ENCODE peak calls at places on chromosomes 2 and 18, in seven cellular contexts. One of them, this sample, is unnamed.
A peak's percentile ranks its signal among the peaks of the same experiment; 100 is the strongest.

GRCh38 chr2:216188956-216189355 is 79.8 kb downstream of the XRCC5 start:
- DNase-seq in IMR-90: peak; percentile 18
- DNase-seq in thyroid gland: no peak
- DNase-seq in esophagus squamous epithelium: no peak
- DNase-seq in stomach: no peak
- DNase-seq in lower leg skin: no peak
- DNase-seq in upper lobe of left lung: no peak
- DNase-seq in this sample: no peak

GRCh38 chr2:42513252-42513918 is 19.6 kb upstream of the KCNG3 start:
- DNase-seq in IMR-90: peak; percentile 43
- DNase-seq in thyroid gland: peak; percentile 3
- DNase-seq in esophagus squamous epithelium: no peak
- DNase-seq in stomach: peak; percentile 37
- DNase-seq in lower leg skin: no peak
- DNase-seq in upper lobe of left lung: no peak
- DNase-seq in this sample: peak; percentile 34

GRCh38 chr2:50751255-50752069 is 280.5 kb downstream of the NRXN1 start:
- DNase-seq in IMR-90: peak; percentile 32
- DNase-seq in thyroid gland: no peak
- DNase-seq in esophagus squamous epithelium: no peak
- DNase-seq in stomach: no peak
- DNase-seq in lower leg skin: no peak
- DNase-seq in upper lobe of left lung: no peak
- DNase-seq in this sample: no peak

GRCh38 chr18:22691988-22692710 is 241.0 kb upstream of the RBBP8 start:
- DNase-seq in IMR-90: peak; percentile 95
- DNase-seq in thyroid gland: no peak
- DNase-seq in esophagus squamous epithelium: no peak
- DNase-seq in stomach: no peak
- DNase-seq in lower leg skin: no peak
- DNase-seq in upper lobe of left lung: no peak
- DNase-seq in this sample: no peak

GRCh38 chr2:10006248-10007147 is 36.9 kb upstream of the KLF11 start:
- DNase-seq in IMR-90: no peak
- DNase-seq in thyroid gland: peak; percentile 65
- DNase-seq in esophagus squamous epithelium: no peak
- DNase-seq in stomach: peak; percentile 87
- DNase-seq in lower leg skin: no peak
- DNase-seq in upper lobe of left lung: peak; percentile 26
- DNase-seq in this sample: no peak

GRCh38 chr2:172085460-172086159 is at the start of gene DLX1:
- DNase-seq in IMR-90: no peak
- DNase-seq in thyroid gland: no peak
- DNase-seq in esophagus squamous epithelium: no peak
- DNase-seq in stomach: no peak
- DNase-seq in lower leg skin: no peak
- DNase-seq in upper lobe of left lung: no peak
- DNase-seq in this sample: no peak

GRCh38 chr2:127047716-127048617 is 59.0 kb downstream of the BIN1 start:
- DNase-seq in IMR-90: no peak
- DNase-seq in thyroid gland: no peak
- DNase-seq in esophagus squamous epithelium: no peak
- DNase-seq in stomach: peak; percentile 24
- DNase-seq in lower leg skin: peak; percentile 65
- DNase-seq in upper lobe of left lung: no peak
- DNase-seq in this sample: no peak

GRCh38 chr2:241721852-241722251 is 12.6 kb upstream of the D2HGDH start:
- DNase-seq in IMR-90: no peak
- DNase-seq in thyroid gland: no peak
- DNase-seq in esophagus squamous epithelium: no peak
- DNase-seq in stomach: no peak
- DNase-seq in lower leg skin: no peak
- DNase-seq in upper lobe of left lung: no peak
- DNase-seq in this sample: no peak

GRCh38 chr18:76894947-76895346 is 72.6 kb downstream of the ZNF236 start:
- DNase-seq in IMR-90: no peak
- DNase-seq in thyroid gland: no peak
- DNase-seq in esophagus squamous epithelium: no peak
- DNase-seq in stomach: no peak
- DNase-seq in lower leg skin: no peak
- DNase-seq in upper lobe of left lung: no peak
- DNase-seq in this sample: no peak

GRCh38 chr2:28085183-28085582 is 194.7 kb downstream of the BABAM2 start:
- DNase-seq in IMR-90: no peak
- DNase-seq in thyroid gland: no peak
- DNase-seq in esophagus squamous epithelium: no peak
- DNase-seq in stomach: no peak
- DNase-seq in lower leg skin: no peak
- DNase-seq in upper lobe of left lung: no peak
- DNase-seq in this sample: no peak

GRCh38 chr18:48228301-48228715 is 180.9 kb downstream of the ZBTB7C start:
- DNase-seq in IMR-90: no peak
- DNase-seq in thyroid gland: peak; percentile 46
- DNase-seq in esophagus squamous epithelium: no peak
- DNase-seq in stomach: no peak
- DNase-seq in lower leg skin: peak; percentile 93
- DNase-seq in upper lobe of left lung: peak; percentile 47
- DNase-seq in this sample: peak; percentile 21

GRCh38 chr2:212052412-212053159 is 486.0 kb downstream of the ERBB4 start:
- DNase-seq in IMR-90: peak; percentile 94
- DNase-seq in thyroid gland: no peak
- DNase-seq in esophagus squamous epithelium: no peak
- DNase-seq in stomach: no peak
- DNase-seq in lower leg skin: no peak
- DNase-seq in upper lobe of left lung: no peak
- DNase-seq in this sample: no peak

GRCh38 chr2:177806025-177806424 is 266.6 kb downstream of the PDE11A start:
- DNase-seq in IMR-90: no peak
- DNase-seq in thyroid gland: no peak
- DNase-seq in esophagus squamous epithelium: no peak
- DNase-seq in stomach: no peak
- DNase-seq in lower leg skin: no peak
- DNase-seq in upper lobe of left lung: no peak
- DNase-seq in this sample: no peak

GRCh38 chr2:211435331-211435730 is 878.9 kb downstream of the CPS1 start:
- DNase-seq in IMR-90: no peak
- DNase-seq in thyroid gland: no peak
- DNase-seq in esophagus squamous epithelium: no peak
- DNase-seq in stomach: no peak
- DNase-seq in lower leg skin: no peak
- DNase-seq in upper lobe of left lung: no peak
- DNase-seq in this sample: no peak

GRCh38 chr2:222296311-222296736 is 2.5 kb downstream of the PAX3 start:
- DNase-seq in IMR-90: no peak
- DNase-seq in thyroid gland: no peak
- DNase-seq in esophagus squamous epithelium: no peak
- DNase-seq in stomach: no peak
- DNase-seq in lower leg skin: no peak
- DNase-seq in upper lobe of left lung: no peak
- DNase-seq in this sample: no peak

GRCh38 chr2:33136056-33136455 is 189.3 kb downstream of the LTBP1 start:
- DNase-seq in IMR-90: peak; percentile 35
- DNase-seq in thyroid gland: no peak
- DNase-seq in esophagus squamous epithelium: no peak
- DNase-seq in stomach: no peak
- DNase-seq in lower leg skin: no peak
- DNase-seq in upper lobe of left lung: no peak
- DNase-seq in this sample: no peak

GRCh38 chr18:49531678-49532153 is 30.1 kb upstream of the LIPG start:
- DNase-seq in IMR-90: no peak
- DNase-seq in thyroid gland: no peak
- DNase-seq in esophagus squamous epithelium: no peak
- DNase-seq in stomach: no peak
- DNase-seq in lower leg skin: peak; percentile 66
- DNase-seq in upper lobe of left lung: no peak
- DNase-seq in this sample: peak; percentile 15

GRCh38 chr2:2879071-2879470 is 498.5 kb downstream of the EIPR1 start:
- DNase-seq in IMR-90: no peak
- DNase-seq in thyroid gland: no peak
- DNase-seq in esophagus squamous epithelium: no peak
- DNase-seq in stomach: no peak
- DNase-seq in lower leg skin: peak; percentile 69
- DNase-seq in upper lobe of left lung: no peak
- DNase-seq in this sample: no peak

GRCh38 chr2:240358821-240359342 is 76.6 kb upstream of the GPC1 start:
- DNase-seq in IMR-90: no peak
- DNase-seq in thyroid gland: no peak
- DNase-seq in esophagus squamous epithelium: no peak
- DNase-seq in stomach: no peak
- DNase-seq in lower leg skin: no peak
- DNase-seq in upper lobe of left lung: no peak
- DNase-seq in this sample: no peak

GRCh38 chr2:138708682-138709241 is 71.4 kb downstream of the NXPH2 start:
- DNase-seq in IMR-90: peak; percentile 34
- DNase-seq in thyroid gland: no peak
- DNase-seq in esophagus squamous epithelium: no peak
- DNase-seq in stomach: no peak
- DNase-seq in lower leg skin: no peak
- DNase-seq in upper lobe of left lung: no peak
- DNase-seq in this sample: no peak

GRCh38 chr2:132586835-132587234 is 83.2 kb downstream of the LYPD1 start:
- DNase-seq in IMR-90: no peak
- DNase-seq in thyroid gland: no peak
- DNase-seq in esophagus squamous epithelium: no peak
- DNase-seq in stomach: no peak
- DNase-seq in lower leg skin: no peak
- DNase-seq in upper lobe of left lung: no peak
- DNase-seq in this sample: no peak

GRCh38 chr18:8610442-8610801 is 1.2 kb downstream of the RAB12 start:
- DNase-seq in IMR-90: peak; percentile 19
- DNase-seq in thyroid gland: peak; percentile 13
- DNase-seq in esophagus squamous epithelium: no peak
- DNase-seq in stomach: no peak
- DNase-seq in lower leg skin: no peak
- DNase-seq in upper lobe of left lung: no peak
- DNase-seq in this sample: peak; percentile 14
- TF ChIP-seq POLR2A in IMR-90: no peak
- TF ChIP-seq POLR2A in thyroid gland: no peak
- TF ChIP-seq POLR2A in esophagus squamous epithelium: no peak
- TF ChIP-seq POLR2A in stomach: no peak
- TF ChIP-seq POLR2A in lower leg skin: no peak
- TF ChIP-seq POLR2A in upper lobe of left lung: no peak
- TF ChIP-seq POLR2A in this sample: no peak

DNA sequence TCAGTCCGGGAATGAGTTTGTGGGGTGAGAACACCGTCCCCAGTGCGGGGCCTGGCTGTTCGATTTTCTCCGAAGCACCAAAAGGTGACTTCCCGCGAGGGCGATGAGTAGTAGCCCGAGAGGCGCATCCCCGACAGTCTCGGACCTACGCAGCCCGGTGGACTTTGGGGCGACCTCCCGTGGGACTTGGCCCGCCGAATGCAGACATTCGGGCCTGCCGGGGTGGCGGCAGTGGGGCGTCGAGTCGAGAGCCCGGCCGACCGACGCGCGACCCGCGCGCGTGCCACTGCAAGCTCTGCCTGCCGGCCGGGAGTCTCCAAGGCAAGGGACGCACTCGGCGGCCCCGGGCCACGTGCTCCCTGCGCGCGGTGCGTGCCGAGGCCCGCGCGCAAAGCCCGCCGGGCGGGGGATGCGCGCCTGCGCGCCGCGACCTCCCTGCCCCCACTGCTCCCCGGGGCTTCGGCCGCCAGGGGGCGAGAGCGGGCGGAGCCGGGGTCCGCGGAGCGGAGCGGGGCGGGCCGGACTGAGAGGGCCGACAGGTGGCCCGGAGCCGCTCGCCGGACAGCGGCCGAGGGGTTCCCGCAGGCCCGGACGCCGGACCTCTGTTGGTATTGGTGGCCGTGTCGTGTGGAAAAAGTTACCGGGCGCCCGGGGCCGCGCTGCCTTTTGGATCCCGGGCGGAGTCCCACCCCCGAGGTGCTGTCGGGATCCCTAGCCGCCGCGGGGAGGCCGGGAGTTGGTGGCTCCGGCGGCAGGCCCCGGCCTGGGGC is 1.8 kb downstream of the PTMA start:
- DNase-seq in IMR-90: peak; percentile 80
- DNase-seq in thyroid gland: peak; percentile 83
- DNase-seq in esophagus squamous epithelium: no peak
- DNase-seq in stomach: peak; percentile 91
- DNase-seq in lower leg skin: peak; percentile 97
- DNase-seq in upper lobe of left lung: peak; percentile 84
- DNase-seq in this sample: peak; percentile 90
- TF ChIP-seq POLR2A in IMR-90: peak; percentile 78
- TF ChIP-seq POLR2A in thyroid gland: peak; percentile 66
- TF ChIP-seq POLR2A in esophagus squamous epithelium: no peak
- TF ChIP-seq POLR2A in stomach: no peak
- TF ChIP-seq POLR2A in lower leg skin: peak; percentile 36
- TF ChIP-seq POLR2A in upper lobe of left lung: peak; percentile 85
- TF ChIP-seq POLR2A in this sample: peak; percentile 82

GRCh38 chr2:118185210-118186109 is 97.2 kb downstream of the INSIG2 start:
- DNase-seq in IMR-90: peak; percentile 20
- DNase-seq in thyroid gland: peak; percentile 62
- DNase-seq in esophagus squamous epithelium: no peak
- DNase-seq in stomach: peak; percentile 63
- DNase-seq in lower leg skin: peak; percentile 92
- DNase-seq in upper lobe of left lung: peak; percentile 76
- DNase-seq in this sample: peak; percentile 58

GRCh38 chr2:118190365-118190916 is 102.2 kb downstream of the INSIG2 start:
- DNase-seq in IMR-90: no peak
- DNase-seq in thyroid gland: no peak
- DNase-seq in esophagus squamous epithelium: no peak
- DNase-seq in stomach: no peak
- DNase-seq in lower leg skin: no peak
- DNase-seq in upper lobe of left lung: no peak
- DNase-seq in this sample: no peak

GRCh38 chr2:118186858-118187254 is 98.6 kb downstream of the INSIG2 start:
- DNase-seq in IMR-90: no peak
- DNase-seq in thyroid gland: no peak
- DNase-seq in esophagus squamous epithelium: no peak
- DNase-seq in stomach: no peak
- DNase-seq in lower leg skin: no peak
- DNase-seq in upper lobe of left lung: no peak
- DNase-seq in this sample: no peak

GRCh38 chr2:118186110-118186857 is 98.0 kb downstream of the INSIG2 start:
- DNase-seq in IMR-90: peak; percentile 75
- DNase-seq in thyroid gland: peak; percentile 82
- DNase-seq in esophagus squamous epithelium: peak; percentile 8
- DNase-seq in stomach: peak; percentile 88
- DNase-seq in lower leg skin: peak; percentile 98
- DNase-seq in upper lobe of left lung: peak; percentile 91
- DNase-seq in this sample: peak; percentile 88
- TF ChIP-seq POLR2A in IMR-90: peak; percentile 32
- TF ChIP-seq POLR2A in thyroid gland: no peak
- TF ChIP-seq POLR2A in esophagus squamous epithelium: no peak
- TF ChIP-seq POLR2A in stomach: no peak
- TF ChIP-seq POLR2A in lower leg skin: no peak
- TF ChIP-seq POLR2A in upper lobe of left lung: peak; percentile 70
- TF ChIP-seq POLR2A in this sample: peak; percentile 40

DNA sequence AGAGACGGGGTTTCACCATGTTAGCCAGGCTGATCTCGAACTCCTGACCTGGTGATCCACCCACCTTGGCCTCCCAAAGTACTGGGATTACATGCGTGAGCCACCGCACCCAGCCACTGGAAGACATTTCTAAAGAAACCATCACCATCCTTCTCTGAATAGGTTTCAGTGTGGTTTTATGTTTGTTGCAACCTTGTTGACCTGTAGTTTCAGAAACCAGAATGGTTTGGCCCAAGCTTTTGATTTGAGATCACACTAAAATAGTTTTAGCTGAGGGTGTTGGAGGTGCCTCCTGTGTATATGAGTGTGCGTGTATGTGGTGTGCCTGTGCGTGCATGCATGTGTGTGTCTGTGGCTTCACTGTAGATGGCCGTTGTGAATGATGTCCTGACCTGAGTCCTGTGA is 26.2 kb downstream of the INPP4A start:
- DNase-seq in IMR-90: no peak
- DNase-seq in thyroid gland: no peak
- DNase-seq in esophagus squamous epithelium: no peak
- DNase-seq in stomach: no peak
- DNase-seq in lower leg skin: no peak
- DNase-seq in upper lobe of left lung: no peak
- DNase-seq in this sample: no peak
- TF ChIP-seq POLR2A in IMR-90: no peak
- TF ChIP-seq POLR2A in thyroid gland: no peak
- TF ChIP-seq POLR2A in esophagus squamous epithelium: no peak
- TF ChIP-seq POLR2A in stomach: no peak
- TF ChIP-seq POLR2A in lower leg skin: no peak
- TF ChIP-seq POLR2A in upper lobe of left lung: no peak
- TF ChIP-seq POLR2A in this sample: no peak